ENCODE peak calls at places on chromosomes 11 and 22, in five cellular contexts. C is kidney; S is COR-L47; R is lower lobe of right lung; O is activated CD4-positive, alpha-beta T cell treated with anti-CD3 and anti-CD28 coated beads, Interleukin-2, amount 10 ng/mL, durations not matched to agents 7 days and 5 days. X is an unnamed sample.

GRCh38 chr11:65588199-65589054 is 7.2 kb downstream of the KCNK7 start:
- DNase-seq in C (peak; percentile 84), S (peak; percentile 16), R (peak; percentile 79), O (peak; percentile 82), X (no peak)

GRCh38 chr11:110097459-110098012 is 4.3 kb downstream of the ZC3H12C start:
- DNase-seq in C (no peak), S (no peak), R (no peak), O (no peak), X (no peak)

GRCh38 chr11:94613120-94613519 is 46.0 kb downstream of the PIWIL4 start:
- DNase-seq in C (no peak), S (no peak), R (no peak), O (no peak), X (no peak)

GRCh38 chr11:35357893-35358292 is 61.5 kb downstream of the SLC1A2 start:
- DNase-seq in C (no peak), S (no peak), R (no peak), O (no peak), X (no peak)

GRCh38 chr11:134155456-134155855 is 68.3 kb downstream of the NCAPD3 start:
- DNase-seq in C (no peak), S (no peak), R (no peak), O (no peak), X (no peak)

GRCh38 chr11:126149759-126150236 is 61.7 kb downstream of the RPUSD4 start:
- DNase-seq in C (no peak), S (no peak), R (no peak), O (no peak), X (no peak)

GRCh38 chr11:95147364-95147905 is 57.8 kb downstream of the ENDOD1 start:
- DNase-seq in C (no peak), S (no peak), R (no peak), O (no peak), X (no peak)

GRCh38 chr11:36012979-36013378 is 69.1 kb downstream of the LDLRAD3 start:
- DNase-seq in C (no peak), S (no peak), R (no peak), O (no peak), X (no peak)

GRCh38 chr11:74853223-74853622 is 95.7 kb downstream of the XRRA1 start:
- DNase-seq in C (no peak), S (no peak), R (no peak), O (no peak), X (no peak)

GRCh38 chr11:117663389-117663788 is 133.6 kb downstream of the DSCAML1 start:
- DNase-seq in C (no peak), S (no peak), R (no peak), O (no peak), X (no peak)

GRCh38 chr11:8566613-8567210 is 27.3 kb downstream of the STK33 start:
- DNase-seq in C (no peak), S (peak; percentile 43), R (no peak), O (no peak), X (peak; percentile 10)

GRCh38 chr22:45204751-45205623 is 35.7 kb downstream of the KIAA0930 start:
- DNase-seq in C (no peak), S (no peak), R (no peak), O (no peak), X (no peak)

GRCh38 chr22:38973289-38974169 is 8.6 kb upstream of the APOBEC3B start:
- DNase-seq in C (no peak), S (peak; percentile 14), R (no peak), O (peak; percentile 67), X (peak; percentile 32)

GRCh38 chr22:47772864-47773263 is 1010.4 kb downstream of the TBC1D22A start:
- DNase-seq in C (no peak), S (no peak), R (no peak), O (no peak), X (no peak)

GRCh38 chr22:46040471-46041465 is 63.8 kb upstream of the WNT7B start:
- DNase-seq in C (peak; percentile 64), S (no peak), R (peak; percentile 26), O (no peak), X (no peak)

GRCh38 chr11:82826526-82826925 is 73.7 kb downstream of the PRCP start:
- DNase-seq in C (no peak), S (no peak), R (no peak), O (no peak), X (no peak)

GRCh38 chr11:25775608-25776007 is 556.3 kb upstream of the ANO3 start:
- DNase-seq in C (no peak), S (no peak), R (no peak), O (no peak), X (no peak)